ENCODE peak calls at places on chromosomes 6 and 20, in nine cellular contexts. One of them, this sample, is unnamed.

GRCh38 chr6:25083784-25084507 is 148.2 kb upstream of the RIPOR2 start:
- DNase-seq in neural progenitor cell: no peak
- DNase-seq in esophagus squamous epithelium: no peak
- DNase-seq in IMR-90: no peak
- DNase-seq in coronary artery: no peak
- DNase-seq in tibial artery: no peak
- DNase-seq in bronchial epithelial cell: no peak
- DNase-seq in upper lobe of right lung: no peak
- DNase-seq in fibroblast of mammary gland: no peak
- DNase-seq in this sample: no peak

GRCh38 chr20:5504061-5504739 is 187.4 kb upstream of the PROKR2 start:
- DNase-seq in IMR-90: no peak
- DNase-seq in neural progenitor cell: no peak
- DNase-seq in bronchial epithelial cell: no peak
- DNase-seq in coronary artery: no peak
- DNase-seq in upper lobe of right lung: peak
- DNase-seq in tibial artery: peak
- DNase-seq in fibroblast of mammary gland: peak
- DNase-seq in esophagus squamous epithelium: no peak
- DNase-seq in this sample: peak

GRCh38 chr6:36662827-36663256 is 15.7 kb upstream of the CDKN1A start:
- DNase-seq in IMR-90: no peak
- DNase-seq in esophagus squamous epithelium: no peak
- DNase-seq in tibial artery: no peak
- DNase-seq in neural progenitor cell: no peak
- DNase-seq in coronary artery: no peak
- DNase-seq in fibroblast of mammary gland: no peak
- DNase-seq in upper lobe of right lung: no peak
- DNase-seq in bronchial epithelial cell: peak
- DNase-seq in this sample: no peak

GRCh38 chr6:139600919-139601470 is 226.5 kb upstream of the CITED2 start:
- DNase-seq in IMR-90: no peak
- DNase-seq in coronary artery: no peak
- DNase-seq in neural progenitor cell: no peak
- DNase-seq in upper lobe of right lung: no peak
- DNase-seq in fibroblast of mammary gland: no peak
- DNase-seq in bronchial epithelial cell: no peak
- DNase-seq in esophagus squamous epithelium: no peak
- DNase-seq in tibial artery: no peak
- DNase-seq in this sample: no peak

GRCh38 chr6:44849829-44850228 is 462.3 kb downstream of the CDC5L start:
- DNase-seq in coronary artery: no peak
- DNase-seq in neural progenitor cell: no peak
- DNase-seq in IMR-90: no peak
- DNase-seq in esophagus squamous epithelium: no peak
- DNase-seq in upper lobe of right lung: no peak
- DNase-seq in tibial artery: no peak
- DNase-seq in fibroblast of mammary gland: peak
- DNase-seq in bronchial epithelial cell: no peak
- DNase-seq in this sample: no peak

GRCh38 chr6:120405947-120406346 is 928.3 kb downstream of the TBC1D32 start:
- DNase-seq in tibial artery: no peak
- DNase-seq in coronary artery: no peak
- DNase-seq in IMR-90: no peak
- DNase-seq in upper lobe of right lung: no peak
- DNase-seq in bronchial epithelial cell: peak
- DNase-seq in esophagus squamous epithelium: no peak
- DNase-seq in fibroblast of mammary gland: no peak
- DNase-seq in neural progenitor cell: peak
- DNase-seq in this sample: no peak

GRCh38 chr6:44234101-44235090 is 11.0 kb downstream of the SLC29A1 start:
- DNase-seq in bronchial epithelial cell: peak
- DNase-seq in upper lobe of right lung: peak
- DNase-seq in fibroblast of mammary gland: peak
- DNase-seq in esophagus squamous epithelium: no peak
- DNase-seq in neural progenitor cell: peak
- DNase-seq in coronary artery: peak
- DNase-seq in IMR-90: peak
- DNase-seq in tibial artery: peak
- DNase-seq in this sample: peak

GRCh38 chr20:51338692-51339440 is 203.7 kb downstream of the NFATC2 start:
- DNase-seq in fibroblast of mammary gland: peak
- DNase-seq in coronary artery: no peak
- DNase-seq in tibial artery: no peak
- DNase-seq in bronchial epithelial cell: peak
- DNase-seq in upper lobe of right lung: no peak
- DNase-seq in neural progenitor cell: no peak
- DNase-seq in esophagus squamous epithelium: no peak
- DNase-seq in IMR-90: peak
- DNase-seq in this sample: no peak

GRCh38 chr6:145073811-145074210 is 661.5 kb downstream of the EPM2A start:
- DNase-seq in fibroblast of mammary gland: no peak
- DNase-seq in coronary artery: no peak
- DNase-seq in IMR-90: peak
- DNase-seq in bronchial epithelial cell: no peak
- DNase-seq in tibial artery: no peak
- DNase-seq in esophagus squamous epithelium: no peak
- DNase-seq in upper lobe of right lung: no peak
- DNase-seq in neural progenitor cell: no peak
- DNase-seq in this sample: no peak

GRCh38 chr6:145076110-145076841 is 659.0 kb downstream of the EPM2A start:
- DNase-seq in fibroblast of mammary gland: no peak
- DNase-seq in bronchial epithelial cell: no peak
- DNase-seq in esophagus squamous epithelium: no peak
- DNase-seq in coronary artery: no peak
- DNase-seq in neural progenitor cell: no peak
- DNase-seq in upper lobe of right lung: no peak
- DNase-seq in IMR-90: no peak
- DNase-seq in tibial artery: no peak
- DNase-seq in this sample: no peak

GRCh38 chr6:145077382-145077781 is 657.9 kb downstream of the EPM2A start:
- DNase-seq in neural progenitor cell: no peak
- DNase-seq in upper lobe of right lung: no peak
- DNase-seq in IMR-90: no peak
- DNase-seq in tibial artery: no peak
- DNase-seq in coronary artery: no peak
- DNase-seq in esophagus squamous epithelium: no peak
- DNase-seq in fibroblast of mammary gland: no peak
- DNase-seq in bronchial epithelial cell: no peak
- DNase-seq in this sample: no peak

GRCh38 chr6:145074805-145075204 is 660.5 kb downstream of the EPM2A start:
- DNase-seq in tibial artery: no peak
- DNase-seq in coronary artery: no peak
- DNase-seq in neural progenitor cell: no peak
- DNase-seq in upper lobe of right lung: no peak
- DNase-seq in fibroblast of mammary gland: no peak
- DNase-seq in bronchial epithelial cell: no peak
- DNase-seq in IMR-90: no peak
- DNase-seq in esophagus squamous epithelium: no peak
- DNase-seq in this sample: no peak

GRCh38 chr6:145075425-145075824 is 659.9 kb downstream of the EPM2A start:
- DNase-seq in IMR-90: no peak
- DNase-seq in upper lobe of right lung: no peak
- DNase-seq in esophagus squamous epithelium: no peak
- DNase-seq in tibial artery: no peak
- DNase-seq in coronary artery: no peak
- DNase-seq in bronchial epithelial cell: no peak
- DNase-seq in fibroblast of mammary gland: no peak
- DNase-seq in neural progenitor cell: no peak
- DNase-seq in this sample: no peak
- TF ChIP-seq CTCF in IMR-90: no peak
- TF ChIP-seq CTCF in upper lobe of right lung: no peak
- TF ChIP-seq CTCF in esophagus squamous epithelium: no peak
- TF ChIP-seq CTCF in tibial artery: no peak
- TF ChIP-seq CTCF in coronary artery: no peak
- TF ChIP-seq CTCF in bronchial epithelial cell: peak
- TF ChIP-seq CTCF in fibroblast of mammary gland: no peak
- TF ChIP-seq CTCF in neural progenitor cell: no peak
- TF ChIP-seq CTCF in this sample: no peak

DNA sequence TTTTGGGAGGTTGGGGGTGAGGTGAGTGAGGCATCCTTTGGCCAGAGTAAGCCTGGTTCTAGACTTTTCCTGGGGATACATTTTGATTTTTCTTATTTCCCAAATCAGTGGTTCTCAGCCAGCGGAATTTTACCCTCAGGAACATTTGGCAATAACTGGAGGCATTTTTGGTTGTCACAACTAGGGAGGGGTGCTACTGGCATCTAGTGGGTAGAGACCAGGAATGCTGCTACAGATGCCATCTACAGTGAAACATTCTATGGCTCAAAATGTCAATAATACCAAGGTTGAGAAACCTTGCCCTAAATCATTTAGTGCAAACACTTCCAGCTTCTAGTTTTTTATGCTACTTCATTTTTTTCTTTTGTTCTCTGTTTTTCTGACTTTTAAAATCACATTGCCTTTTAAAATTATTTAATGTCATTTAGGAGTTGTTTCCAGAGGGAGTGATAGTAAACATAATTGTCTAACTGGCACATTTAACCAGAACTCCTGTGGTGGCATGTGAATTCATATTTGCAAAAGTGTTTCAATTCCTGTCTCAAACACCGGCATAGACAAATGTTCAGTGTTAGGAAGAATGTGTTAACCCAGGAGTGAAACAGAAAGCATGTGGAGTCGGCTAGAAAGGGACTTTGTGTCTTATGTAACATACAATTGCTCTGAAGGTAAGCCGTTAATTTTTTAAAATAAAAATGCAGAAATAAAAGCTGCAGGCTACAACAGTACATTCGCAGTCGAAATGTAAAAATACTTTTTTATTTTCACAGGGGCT is 59.0 kb downstream of the QRSL1 start:
- DNase-seq in bronchial epithelial cell: no peak
- DNase-seq in IMR-90: no peak
- DNase-seq in tibial artery: no peak
- DNase-seq in esophagus squamous epithelium: no peak
- DNase-seq in upper lobe of right lung: no peak
- DNase-seq in neural progenitor cell: no peak
- DNase-seq in coronary artery: no peak
- DNase-seq in fibroblast of mammary gland: no peak
- DNase-seq in this sample: peak
- TF ChIP-seq CTCF in bronchial epithelial cell: peak
- TF ChIP-seq CTCF in IMR-90: no peak
- TF ChIP-seq CTCF in tibial artery: no peak
- TF ChIP-seq CTCF in esophagus squamous epithelium: peak
- TF ChIP-seq CTCF in upper lobe of right lung: peak
- TF ChIP-seq CTCF in neural progenitor cell: no peak
- TF ChIP-seq CTCF in coronary artery: no peak
- TF ChIP-seq CTCF in fibroblast of mammary gland: no peak
- TF ChIP-seq CTCF in this sample: no peak

GRCh38 chr6:20879121-20879520 is 344.9 kb downstream of the CDKAL1 start:
- DNase-seq in fibroblast of mammary gland: no peak
- DNase-seq in bronchial epithelial cell: no peak
- DNase-seq in coronary artery: no peak
- DNase-seq in tibial artery: no peak
- DNase-seq in upper lobe of right lung: no peak
- DNase-seq in IMR-90: no peak
- DNase-seq in esophagus squamous epithelium: no peak
- DNase-seq in neural progenitor cell: no peak
- DNase-seq in this sample: no peak

GRCh38 chr6:20877008-20877937 is 343.0 kb downstream of the CDKAL1 start:
- DNase-seq in esophagus squamous epithelium: peak
- DNase-seq in IMR-90: peak
- DNase-seq in tibial artery: peak
- DNase-seq in bronchial epithelial cell: peak
- DNase-seq in upper lobe of right lung: peak
- DNase-seq in fibroblast of mammary gland: peak
- DNase-seq in neural progenitor cell: no peak
- DNase-seq in coronary artery: peak
- DNase-seq in this sample: peak

GRCh38 chr6:20873425-20874190 is 339.4 kb downstream of the CDKAL1 start:
- DNase-seq in tibial artery: no peak
- DNase-seq in bronchial epithelial cell: no peak
- DNase-seq in coronary artery: no peak
- DNase-seq in esophagus squamous epithelium: no peak
- DNase-seq in IMR-90: no peak
- DNase-seq in neural progenitor cell: peak
- DNase-seq in fibroblast of mammary gland: peak
- DNase-seq in upper lobe of right lung: no peak
- DNase-seq in this sample: peak

GRCh38 chr6:20876016-20876415 is 341.8 kb downstream of the CDKAL1 start:
- DNase-seq in upper lobe of right lung: no peak
- DNase-seq in tibial artery: no peak
- DNase-seq in neural progenitor cell: peak
- DNase-seq in bronchial epithelial cell: no peak
- DNase-seq in esophagus squamous epithelium: no peak
- DNase-seq in fibroblast of mammary gland: peak
- DNase-seq in IMR-90: peak
- DNase-seq in coronary artery: no peak
- DNase-seq in this sample: peak

DNA sequence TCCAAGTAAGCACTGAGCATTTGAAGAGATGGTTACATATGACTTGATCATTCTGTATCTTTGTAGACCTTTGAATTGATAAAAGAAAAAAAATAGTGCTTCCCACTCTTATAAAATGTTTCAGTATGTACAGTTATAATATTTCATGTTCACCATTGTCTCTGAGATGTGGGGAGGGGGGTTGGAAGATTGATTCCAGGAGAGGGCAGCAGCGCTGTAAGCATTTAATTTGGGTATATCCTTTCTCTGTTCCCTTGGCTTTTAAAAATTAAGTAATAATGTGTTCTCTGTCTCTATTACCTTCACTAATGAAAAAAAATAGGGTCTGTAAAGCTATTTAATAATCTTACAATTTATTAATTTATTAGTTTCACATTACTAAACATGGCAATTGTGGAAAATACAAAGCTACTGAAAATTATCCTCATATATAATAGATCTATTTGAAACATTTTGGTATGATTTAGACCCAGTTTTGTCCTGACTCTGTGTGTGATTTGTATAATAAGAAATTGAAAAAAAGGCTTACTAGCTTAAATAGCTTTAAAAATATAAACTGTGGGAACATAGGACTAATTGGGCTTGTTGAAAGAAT is 341.2 kb downstream of the CDKAL1 start:
- DNase-seq in upper lobe of right lung: no peak
- DNase-seq in tibial artery: no peak
- DNase-seq in coronary artery: no peak
- DNase-seq in bronchial epithelial cell: peak
- DNase-seq in fibroblast of mammary gland: peak
- DNase-seq in IMR-90: peak
- DNase-seq in neural progenitor cell: peak
- DNase-seq in esophagus squamous epithelium: no peak
- DNase-seq in this sample: peak
- TF ChIP-seq CTCF in upper lobe of right lung: peak
- TF ChIP-seq CTCF in tibial artery: no peak
- TF ChIP-seq CTCF in coronary artery: no peak
- TF ChIP-seq CTCF in bronchial epithelial cell: peak
- TF ChIP-seq CTCF in fibroblast of mammary gland: peak
- TF ChIP-seq CTCF in IMR-90: peak
- TF ChIP-seq CTCF in neural progenitor cell: peak
- TF ChIP-seq CTCF in esophagus squamous epithelium: peak
- TF ChIP-seq CTCF in this sample: peak

GRCh38 chr6:19547507-19547906 is 289.7 kb upstream of the ID4 start:
- DNase-seq in fibroblast of mammary gland: no peak
- DNase-seq in tibial artery: no peak
- DNase-seq in esophagus squamous epithelium: no peak
- DNase-seq in neural progenitor cell: no peak
- DNase-seq in coronary artery: no peak
- DNase-seq in upper lobe of right lung: no peak
- DNase-seq in IMR-90: no peak
- DNase-seq in bronchial epithelial cell: no peak
- DNase-seq in this sample: no peak

GRCh38 chr6:19551611-19552010 is 285.6 kb upstream of the ID4 start:
- DNase-seq in coronary artery: no peak
- DNase-seq in bronchial epithelial cell: peak
- DNase-seq in upper lobe of right lung: no peak
- DNase-seq in esophagus squamous epithelium: no peak
- DNase-seq in fibroblast of mammary gland: no peak
- DNase-seq in neural progenitor cell: no peak
- DNase-seq in tibial artery: no peak
- DNase-seq in IMR-90: no peak
- DNase-seq in this sample: no peak

GRCh38 chr6:19554356-19555225 is 282.6 kb upstream of the ID4 start:
- DNase-seq in tibial artery: no peak
- DNase-seq in esophagus squamous epithelium: no peak
- DNase-seq in coronary artery: no peak
- DNase-seq in fibroblast of mammary gland: peak
- DNase-seq in upper lobe of right lung: no peak
- DNase-seq in IMR-90: no peak
- DNase-seq in neural progenitor cell: no peak
- DNase-seq in bronchial epithelial cell: no peak
- DNase-seq in this sample: no peak

GRCh38 chr6:19552588-19552987 is 284.6 kb upstream of the ID4 start:
- DNase-seq in neural progenitor cell: no peak
- DNase-seq in tibial artery: no peak
- DNase-seq in bronchial epithelial cell: no peak
- DNase-seq in fibroblast of mammary gland: no peak
- DNase-seq in upper lobe of right lung: no peak
- DNase-seq in esophagus squamous epithelium: no peak
- DNase-seq in coronary artery: no peak
- DNase-seq in IMR-90: no peak
- DNase-seq in this sample: no peak

DNA sequence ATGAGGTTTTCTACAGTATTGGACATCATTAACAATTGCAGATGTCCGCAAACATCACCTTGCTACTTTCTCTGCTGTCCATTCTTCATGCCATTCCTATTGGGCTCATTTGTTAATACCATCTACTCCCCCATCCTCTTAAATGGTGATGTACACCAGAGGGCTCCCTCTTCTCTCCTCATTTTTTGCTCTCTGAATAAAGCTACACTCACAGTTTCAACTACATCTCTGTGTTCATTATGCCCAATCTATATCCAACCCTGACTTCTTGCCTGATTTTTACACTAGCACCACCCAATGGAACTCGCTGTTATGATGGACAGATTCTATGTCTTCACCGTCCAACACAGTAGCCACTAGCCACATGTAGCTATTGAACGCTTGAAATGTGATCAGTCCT is 288.1 kb upstream of the ID4 start:
- DNase-seq in upper lobe of right lung: no peak
- DNase-seq in coronary artery: no peak
- DNase-seq in bronchial epithelial cell: no peak
- DNase-seq in tibial artery: no peak
- DNase-seq in fibroblast of mammary gland: no peak
- DNase-seq in neural progenitor cell: no peak
- DNase-seq in IMR-90: no peak
- DNase-seq in esophagus squamous epithelium: no peak
- DNase-seq in this sample: no peak
- TF ChIP-seq CTCF in upper lobe of right lung: no peak
- TF ChIP-seq CTCF in coronary artery: no peak
- TF ChIP-seq CTCF in bronchial epithelial cell: no peak
- TF ChIP-seq CTCF in tibial artery: no peak
- TF ChIP-seq CTCF in fibroblast of mammary gland: no peak
- TF ChIP-seq CTCF in neural progenitor cell: no peak
- TF ChIP-seq CTCF in IMR-90: no peak
- TF ChIP-seq CTCF in esophagus squamous epithelium: no peak
- TF ChIP-seq CTCF in this sample: no peak